ENCODE peak calls at places on chromosome 20, in seven cellular contexts. F is mucosa of descending colon; W is fibroblast of mammary gland; A is endothelial cell of umbilical vein; Y is GM12864; Z is IMR-90; C is CD4-positive, alpha-beta T cell. K is an unnamed sample.

GRCh38 chr20:59646487-59646886 is 42.1 kb downstream of the PHACTR3 start:
- DNase-seq in F (no peak), W (no peak), A (no peak), Y (no peak), Z (no peak), C (no peak), K (no peak)

GRCh38 chr20:57947421-57948176 is 237.8 kb upstream of the PMEPA1 start:
- DNase-seq in F (no peak), W (peak; percentile 39), A (no peak), Y (no peak), Z (peak; percentile 3), C (no peak), K (no peak)

GRCh38 chr20:44180814-44181213 is 6.2 kb downstream of the JPH2 start:
- DNase-seq in F (no peak), W (no peak), A (no peak), Y (no peak), Z (peak; percentile 35), C (no peak), K (no peak)

GRCh38 chr20:30484749-30485070 is 772.8 kb upstream of the DEFB115 start:
- DNase-seq in F (no peak), W (no peak), A (no peak), Y (no peak), Z (no peak), C (no peak), K (no peak)

GRCh38 chr20:4383966-4384365 is 337.7 kb upstream of the PRND start:
- DNase-seq in F (no peak), W (peak; percentile 80), A (no peak), Y (no peak), Z (no peak), C (no peak), K (no peak)

GRCh38 chr20:20292472-20292871 is 75.4 kb upstream of the INSM1 start:
- DNase-seq in F (no peak), W (no peak), A (no peak), Y (peak; percentile 10), Z (no peak), C (no peak), K (peak; percentile 3)

GRCh38 chr20:14142171-14142570 is 146.9 kb downstream of the MACROD2 start:
- DNase-seq in F (no peak), W (peak; percentile 41), A (peak; percentile 1), Y (no peak), Z (peak; percentile 19), C (no peak), K (peak; percentile 3)

GRCh38 chr20:52789716-52790115 is 182.4 kb upstream of the TSHZ2 start:
- DNase-seq in F (no peak), W (no peak), A (no peak), Y (no peak), Z (no peak), C (no peak), K (no peak)

GRCh38 chr20:53738039-53738944 is 144.7 kb upstream of the ZNF217 start:
- DNase-seq in F (no peak), W (peak; percentile 73), A (no peak), Y (peak; percentile 70), Z (peak; percentile 90), C (no peak), K (no peak)

GRCh38 chr20:32036716-32037355 is 15.2 kb upstream of the HCK start:
- DNase-seq in F (no peak), W (no peak), A (no peak), Y (no peak), Z (peak; percentile 47), C (no peak), K (no peak)

GRCh38 chr20:57393321-57394086 is 2.3 kb downstream of the RBM38 start:
- DNase-seq in F (peak; percentile 57), W (no peak), A (no peak), Y (no peak), Z (no peak), C (no peak), K (peak; percentile 27)

GRCh38 chr20:60453847-60454246 is 495.6 kb downstream of the CDH26 start:
- DNase-seq in F (no peak), W (no peak), A (no peak), Y (no peak), Z (no peak), C (no peak), K (no peak)

GRCh38 chr20:42846784-42847490 is 342.8 kb downstream of the PTPRT start:
- DNase-seq in F (no peak), W (no peak), A (no peak), Y (no peak), Z (no peak), C (no peak), K (no peak)

GRCh38 chr20:35866446-35867202 is 87.7 kb downstream of the SCAND1 start:
- DNase-seq in F (no peak), W (peak; percentile 43), A (no peak), Y (no peak), Z (peak; percentile 81), C (no peak), K (no peak)

GRCh38 chr20:46142124-46142523 is 24.0 kb downstream of the CD40 start:
- DNase-seq in F (no peak), W (no peak), A (no peak), Y (no peak), Z (no peak), C (no peak), K (no peak)

GRCh38 chr20:46135856-46136633 is 17.9 kb downstream of the CD40 start:
- DNase-seq in F (no peak), W (no peak), A (no peak), Y (no peak), Z (no peak), C (no peak), K (no peak)

GRCh38 chr20:46137816-46138215 is 19.7 kb downstream of the CD40 start:
- DNase-seq in F (no peak), W (no peak), A (no peak), Y (no peak), Z (no peak), C (no peak), K (no peak)

GRCh38 chr20:46139243-46139889 is 21.3 kb downstream of the CD40 start:
- DNase-seq in F (no peak), W (no peak), A (no peak), Y (no peak), Z (no peak), C (no peak), K (no peak)

GRCh38 chr20:46139908-46140482 is 21.9 kb downstream of the CD40 start:
- DNase-seq in F (no peak), W (no peak), A (no peak), Y (no peak), Z (no peak), C (no peak), K (no peak)
- TF ChIP-seq CTCF in F (no peak), W (no peak), A (no peak), Y (no peak), Z (no peak), C (no peak), K (no peak)

GRCh38 chr20:11677445-11678235 is 240.1 kb upstream of the BTBD3 start:
- DNase-seq in F (no peak), W (no peak), A (no peak), Y (no peak), Z (no peak), C (no peak), K (no peak)

GRCh38 chr20:11675920-11676617 is 241.6 kb upstream of the BTBD3 start:
- DNase-seq in F (no peak), W (peak; percentile 6), A (no peak), Y (no peak), Z (peak; percentile 12), C (no peak), K (no peak)

GRCh38 chr20:11682285-11682684 is 235.4 kb upstream of the BTBD3 start:
- DNase-seq in F (no peak), W (no peak), A (no peak), Y (no peak), Z (no peak), C (no peak), K (no peak)

GRCh38 chr20:11672959-11673358 is 244.7 kb upstream of the BTBD3 start:
- DNase-seq in F (no peak), W (no peak), A (no peak), Y (no peak), Z (no peak), C (no peak), K (no peak)

DNA sequence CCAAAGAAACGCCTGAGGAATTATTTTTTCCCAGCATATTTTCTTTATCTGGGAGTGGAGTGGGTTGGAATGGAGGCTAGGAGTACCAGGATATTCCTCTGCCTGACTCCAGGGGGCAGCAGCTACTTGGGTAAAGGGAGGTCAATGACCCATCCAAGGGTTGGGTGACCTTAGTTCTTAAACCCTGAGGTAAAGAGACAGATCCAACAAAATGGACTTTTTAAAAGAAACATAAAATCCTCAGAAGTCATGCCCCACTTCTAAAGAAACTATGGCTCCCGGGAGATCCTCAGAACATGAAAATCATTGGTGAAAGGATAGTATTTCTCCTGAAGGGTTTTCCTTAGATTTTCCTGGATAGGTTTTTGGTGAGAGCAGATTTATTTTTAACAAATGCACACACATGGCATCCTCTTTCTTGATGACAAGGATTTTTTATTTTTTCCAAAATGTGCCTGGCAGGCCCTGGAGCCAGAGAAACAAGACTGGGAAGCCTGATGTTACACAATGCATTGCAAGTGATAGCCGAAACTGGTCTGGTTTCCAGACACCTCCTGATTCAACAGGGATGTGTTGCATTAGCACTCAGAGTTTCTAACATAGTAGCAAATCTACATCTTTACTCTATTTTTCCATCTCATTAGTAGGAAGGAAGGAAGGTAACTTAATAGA is 240.9 kb upstream of the BTBD3 start:
- DNase-seq in F (no peak), W (peak; percentile 62), A (peak; percentile 51), Y (no peak), Z (peak; percentile 42), C (no peak), K (peak; percentile 7)
- TF ChIP-seq CTCF in F (peak; percentile 60), W (peak; percentile 88), A (peak; percentile 70), Y (peak; percentile 21), Z (peak; percentile 91), C (peak; percentile 11), K (peak; percentile 39)

DNA sequence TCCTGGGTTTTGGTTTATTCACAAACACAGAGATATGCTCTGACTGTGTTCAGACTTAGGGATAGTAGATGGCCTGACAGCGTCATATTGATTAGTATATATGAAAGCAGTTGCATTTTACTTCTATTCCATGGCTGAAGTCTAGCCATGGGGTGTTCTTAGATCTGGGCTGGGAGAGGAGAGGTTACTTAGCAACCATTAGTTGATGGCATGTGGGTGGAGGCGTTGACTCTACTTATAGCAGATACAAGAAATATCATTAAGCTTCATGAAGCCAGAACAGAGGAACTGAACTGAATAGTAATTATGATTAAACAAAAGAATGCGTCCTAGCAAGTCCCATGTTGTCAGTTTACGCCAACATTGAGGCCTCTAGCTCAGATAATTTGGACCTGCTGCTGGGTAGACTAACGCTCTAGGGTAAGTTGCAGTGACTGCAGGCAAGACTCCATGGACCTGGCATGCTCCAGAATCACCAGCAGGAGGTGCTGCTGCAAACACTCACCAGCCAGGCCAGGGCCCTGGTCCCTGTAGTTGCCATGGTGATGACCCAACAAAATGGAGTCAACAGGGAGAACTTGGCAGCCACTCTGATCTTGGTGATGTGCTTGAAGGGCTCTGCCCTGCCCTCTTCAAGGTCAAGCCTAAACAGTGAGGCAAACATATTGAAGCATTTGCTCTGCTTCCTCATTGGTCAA is 477.4 kb downstream of the PREX1 start:
- DNase-seq in F (no peak), W (peak; percentile 4), A (no peak), Y (no peak), Z (no peak), C (no peak), K (peak; percentile 16)
- TF ChIP-seq CTCF in F (no peak), W (no peak), A (peak; percentile 26), Y (peak; percentile 69), Z (no peak), C (no peak), K (peak; percentile 20)

DNA sequence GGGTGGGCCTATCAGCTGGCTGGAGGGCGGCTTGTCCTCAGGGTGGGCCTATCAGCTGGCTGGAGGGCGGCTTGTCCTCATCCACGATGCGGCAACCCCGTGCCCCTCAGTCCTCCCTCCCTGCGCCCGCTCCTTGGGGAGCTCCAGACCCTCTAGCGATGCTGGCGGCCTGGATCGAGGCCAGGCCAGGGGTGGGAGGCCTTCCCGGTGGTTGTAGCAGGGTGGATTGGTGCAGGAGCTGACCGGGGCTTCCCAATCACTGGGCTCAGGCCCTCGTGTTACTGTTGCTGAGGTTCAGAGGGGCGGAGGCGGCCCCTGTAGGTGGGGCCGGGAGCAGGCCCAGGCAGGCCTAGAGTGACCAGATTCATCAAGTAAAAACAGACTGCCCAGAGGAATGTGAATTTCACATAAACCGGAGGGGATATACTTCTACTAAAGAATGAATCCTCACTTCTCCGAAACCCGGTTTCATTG is 8.8 kb downstream of the SLC17A9 start:
- DNase-seq in F (peak; percentile 29), W (no peak), A (no peak), Y (no peak), Z (no peak), C (no peak), K (no peak)
- TF ChIP-seq CTCF in F (no peak), W (no peak), A (no peak), Y (no peak), Z (no peak), C (no peak), K (no peak)

K was measured in activated CD8-positive, alpha-beta T cell treated with anti-CD3 and anti-CD28 coated beads for 36 hours.